ENCODE peak calls at places on chromosomes 11 and 22, in nine cellular contexts. W, E, R, A, B, N, M, U and Q are unnamed samples.

GRCh38 chr11:133982151-133982550 is 25.4 kb upstream of the IGSF9B start:
- DNase-seq in N (no peak), R (no peak), U (no peak), E (no peak), A (no peak), W (no peak), B (no peak), M (no peak), Q (no peak)

GRCh38 chr22:37009490-37009889 is 9.8 kb downstream of the TST start:
- DNase-seq in N (no peak), M (no peak), U (no peak), W (no peak), A (no peak), B (no peak), R (no peak), E (no peak), Q (no peak)

GRCh38 chr11:122721964-122722266 is 66.4 kb downstream of the UBASH3B start:
- DNase-seq in M (peak), N (no peak), A (no peak), E (peak), R (peak), U (no peak), W (no peak), B (no peak), Q (no peak)

GRCh38 chr11:128574576-128575011 is 12.8 kb downstream of the ETS1 start:
- DNase-seq in B (no peak), M (no peak), W (no peak), U (no peak), E (peak), A (no peak), R (peak), N (no peak), Q (no peak)

GRCh38 chr11:16512842-16513241 is 156.5 kb upstream of the SOX6 start:
- DNase-seq in M (no peak), E (no peak), A (no peak), U (no peak), R (no peak), N (peak), W (no peak), B (no peak), Q (no peak)

GRCh38 chr22:36982136-36982535 is 37.1 kb downstream of the TST start:
- DNase-seq in U (no peak), N (no peak), B (no peak), E (no peak), A (no peak), W (no peak), M (no peak), R (no peak), Q (no peak)

GRCh38 chr11:68164437-68164836 is 43.2 kb upstream of the CHKA start:
- DNase-seq in M (no peak), A (no peak), W (no peak), E (peak), U (no peak), R (peak), N (no peak), B (no peak), Q (no peak)

GRCh38 chr22:45268167-45268957 is 16.4 kb upstream of the UPK3A start:
- DNase-seq in W (no peak), B (peak), U (peak), E (peak), A (no peak), N (no peak), M (no peak), R (no peak), Q (peak)

GRCh38 chr11:112805658-112806057 is 155.6 kb upstream of the NCAM1 start:
- DNase-seq in W (no peak), R (no peak), N (no peak), B (no peak), M (no peak), E (no peak), A (no peak), U (no peak), Q (peak)

GRCh38 chr11:64150481-64151239 is 15.3 kb downstream of the MACROD1 start:
- DNase-seq in N (no peak), U (no peak), M (no peak), R (no peak), A (no peak), E (no peak), B (no peak), W (no peak), Q (peak)